ENCODE peak calls at places on chromosomes 11 and 22, in six cellular contexts. G, L, E, Z, T and A are unnamed samples.

GRCh38 chr11:129323896-129324522 is 51.6 kb upstream of the BARX2 start:
- DNase-seq in G (peak; percentile 36), L (peak; percentile 69), E (no peak), Z (no peak), T (no peak), A (peak; percentile 28)

GRCh38 chr11:61679301-61679700 is 890 bp upstream of the DAGLA start:
- DNase-seq in G (no peak), L (no peak), E (no peak), Z (no peak), T (no peak), A (no peak)

GRCh38 chr11:64863381-64864060 is 14.9 kb downstream of the EHD1 start:
- DNase-seq in G (peak; percentile 56), L (no peak), E (no peak), Z (no peak), T (no peak), A (no peak)

GRCh38 chr11:123590296-123590912 is 64.0 kb downstream of the SCN3B start:
- DNase-seq in G (no peak), L (peak; percentile 11), E (no peak), Z (no peak), T (no peak), A (peak; percentile 53)

GRCh38 chr11:34667810-34668582 is 47.1 kb downstream of the EHF start:
- DNase-seq in G (no peak), L (no peak), E (no peak), Z (no peak), T (peak; percentile 19), A (no peak)

GRCh38 chr11:16299884-16300778 is 56.2 kb downstream of the SOX6 start:
- DNase-seq in G (no peak), L (peak; percentile 26), E (no peak), Z (no peak), T (no peak), A (no peak)

GRCh38 chr11:58830693-58831301 is 13.7 kb downstream of the GLYATL2 start:
- DNase-seq in G (no peak), L (no peak), E (no peak), Z (no peak), T (no peak), A (no peak)

GRCh38 chr22:35219012-35219411 is 38.3 kb upstream of the HMGXB4 start:
- DNase-seq in G (no peak), L (peak; percentile 66), E (no peak), Z (no peak), T (peak; percentile 31), A (peak; percentile 69)

GRCh38 chr11:70581991-70582885 is 183.9 kb downstream of the CTTN start:
- DNase-seq in G (no peak), L (no peak), E (no peak), Z (no peak), T (no peak), A (no peak)

GRCh38 chr11:35390737-35391682 is 28.3 kb downstream of the SLC1A2 start:
- DNase-seq in G (no peak), L (peak; percentile 88), E (no peak), Z (no peak), T (peak; percentile 38), A (peak; percentile 89)

GRCh38 chr22:48605856-48606255 is 1221.8 kb downstream of the BRD1 start:
- DNase-seq in G (no peak), L (no peak), E (no peak), Z (no peak), T (no peak), A (no peak)

DNA sequence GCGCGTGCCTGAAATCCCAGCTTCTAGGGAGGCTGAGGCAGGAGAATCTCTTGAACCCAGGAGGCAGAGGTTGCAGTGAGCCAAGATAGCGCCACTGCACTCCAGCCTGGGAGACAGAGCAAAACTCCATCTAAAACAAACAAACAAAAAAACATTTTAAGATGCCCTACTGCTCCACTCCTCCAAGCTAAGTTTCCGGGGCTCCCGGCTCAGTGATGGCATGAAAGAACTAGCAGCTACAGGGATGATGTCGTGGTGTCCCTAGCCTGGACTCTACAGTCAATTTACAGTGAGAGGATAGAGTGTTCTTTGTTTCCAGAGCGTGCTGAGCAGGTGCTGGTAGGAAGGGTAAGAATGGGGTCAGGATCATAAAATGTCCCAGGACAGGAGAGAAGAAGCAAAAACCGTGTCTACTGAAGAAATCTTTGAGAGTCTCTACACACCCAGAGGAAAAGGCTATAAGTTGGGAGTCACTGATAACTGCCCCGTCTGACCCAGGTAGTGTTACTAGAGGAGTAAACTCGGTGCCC is 1.2 kb upstream of the ZBTB3 start:
- DNase-seq in G (no peak), L (no peak), E (no peak), Z (no peak), T (no peak), A (no peak)
- H3K14ac ChIP-seq in G (no peak overlapping the region), L (no peak overlapping the region), E (no peak overlapping the region), Z (no peak overlapping the region), T (no peak overlapping the region), A (no peak overlapping the region)

GRCh38 chr22:20138417-20138738 is 6.8 kb downstream of the ZDHHC8 start:
- DNase-seq in G (no peak), L (no peak), E (no peak), Z (no peak), T (no peak), A (no peak)

GRCh38 chr22:20140107-20140445 is 8.5 kb downstream of the ZDHHC8 start:
- DNase-seq in G (no peak), L (no peak), E (no peak), Z (no peak), T (no peak), A (no peak)

GRCh38 chr22:20139391-20140106 is 7.9 kb downstream of the ZDHHC8 start:
- DNase-seq in G (no peak), L (no peak), E (no peak), Z (no peak), T (no peak), A (no peak)

GRCh38 chr22:20137671-20138416 is 6.2 kb downstream of the ZDHHC8 start:
- DNase-seq in G (no peak), L (no peak), E (no peak), Z (no peak), T (no peak), A (no peak)

GRCh38 chr22:20138868-20139267 is 7.3 kb downstream of the ZDHHC8 start:
- DNase-seq in G (no peak), L (no peak), E (no peak), Z (no peak), T (no peak), A (no peak)
- H3K14ac ChIP-seq in G (no peak overlapping the region), L (no peak overlapping the region), E (no peak overlapping the region), Z (no peak overlapping the region), T (no peak overlapping the region), A (no peak overlapping the region)

GRCh38 chr11:93288079-93288478 is 42.5 kb upstream of the DEUP1 start:
- DNase-seq in G (no peak), L (no peak), E (no peak), Z (no peak), T (no peak), A (no peak)
- H3K14ac ChIP-seq in G (no peak overlapping the region), L (no peak overlapping the region), E (no peak overlapping the region), Z (no peak overlapping the region), T (no peak overlapping the region), A (no peak overlapping the region)

GRCh38 chr11:125367710-125368109 is 128.4 kb downstream of the FEZ1 start:
- DNase-seq in G (no peak), L (no peak), E (no peak), Z (no peak), T (no peak), A (no peak)
- H3K14ac ChIP-seq in G (no peak overlapping the region), L (no peak overlapping the region), E (no peak overlapping the region), Z (no peak overlapping the region), T (no peak overlapping the region), A (no peak overlapping the region)

DNA sequence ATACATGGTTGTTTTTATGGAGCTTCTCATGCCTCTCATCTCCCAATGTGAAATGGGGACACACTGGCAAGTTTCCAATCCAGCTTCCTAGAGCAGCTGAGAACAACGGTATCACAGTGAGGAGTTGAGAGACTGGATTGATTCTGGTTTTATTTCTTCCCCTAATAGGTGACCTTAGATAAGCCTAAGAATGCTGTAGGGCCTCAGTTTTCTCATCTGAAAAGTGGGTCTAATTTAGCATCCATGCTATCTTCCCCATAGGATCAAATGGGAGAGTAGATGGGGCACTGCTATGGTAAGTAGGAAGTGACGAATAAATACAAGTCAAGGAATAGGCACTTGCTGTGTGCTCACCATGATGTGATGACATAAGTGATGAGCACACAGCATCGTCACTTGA is 61.1 kb upstream of the PHOX2A start:
- DNase-seq in G (no peak), L (no peak), E (no peak), Z (no peak), T (no peak), A (no peak)
- H3K14ac ChIP-seq in G (no peak overlapping the region), L (no peak overlapping the region), E (no peak overlapping the region), Z (no peak overlapping the region), T (no peak overlapping the region), A (no peak overlapping the region)

GRCh38 chr22:27193215-27193614 is 535.8 kb downstream of the MIAT start:
- DNase-seq in G (no peak), L (no peak), E (no peak), Z (no peak), T (no peak), A (no peak)
- H3K14ac ChIP-seq in G (no peak overlapping the region), L (no peak overlapping the region), E (no peak overlapping the region), Z (no peak overlapping the region), T (no peak overlapping the region), A (no peak overlapping the region)

GRCh38 chr11:77450227-77450626 is 23.7 kb downstream of the PAK1 start:
- DNase-seq in G (no peak), L (no peak), E (no peak), Z (no peak), T (no peak), A (no peak)
- H3K14ac ChIP-seq in G (no peak overlapping the region), L (no peak overlapping the region), E (no peak overlapping the region), Z (no peak overlapping the region), T (no peak overlapping the region), A (no peak overlapping the region)

DNA sequence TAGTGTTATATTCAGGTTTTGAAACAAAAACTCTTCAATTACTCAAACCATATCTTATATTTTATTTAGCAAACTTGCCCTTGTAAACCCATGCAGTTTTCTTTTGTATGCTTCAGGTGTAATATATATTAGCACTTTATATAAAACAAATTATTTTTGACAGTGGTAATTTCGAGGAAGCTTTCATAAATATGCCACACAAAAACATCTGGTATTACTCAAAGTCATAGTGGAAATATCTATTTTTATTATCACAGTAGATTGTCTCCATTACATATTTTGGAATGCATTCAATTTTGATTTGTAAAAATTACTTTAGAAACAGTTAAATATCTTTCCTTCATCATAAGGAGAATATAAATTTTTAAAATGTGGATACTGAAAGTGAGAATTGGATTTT is 89.1 kb upstream of the FIBIN start:
- DNase-seq in G (no peak), L (no peak), E (no peak), Z (no peak), T (no peak), A (no peak)
- H3K14ac ChIP-seq in G (no peak overlapping the region), L (no peak overlapping the region), E (no peak overlapping the region), Z (no peak overlapping the region), T (no peak overlapping the region), A (no peak overlapping the region)

GRCh38 chr11:113110046-113110445 is 148.8 kb downstream of the NCAM1 start:
- DNase-seq in G (no peak), L (no peak), E (no peak), Z (no peak), T (no peak), A (no peak)
- H3K14ac ChIP-seq in G (no peak overlapping the region), L (no peak overlapping the region), E (no peak overlapping the region), Z (no peak overlapping the region), T (no peak overlapping the region), A (no peak overlapping the region)